ENCODE peak calls at places on chromosomes 6 and 20, in four cellular contexts. One of them, this sample, is unnamed.

GRCh38 chr6:107670792-107671199 is 153.3 kb downstream of the SCML4 start:
- DNase-seq in astrocyte: peak
- DNase-seq in OCI-LY7: peak
- DNase-seq in brain microvascular endothelial cell: peak
- DNase-seq in this sample: peak

GRCh38 chr6:82144852-82145332 is 102.7 kb downstream of the IBTK start:
- DNase-seq in astrocyte: peak
- DNase-seq in OCI-LY7: no peak
- DNase-seq in brain microvascular endothelial cell: peak
- DNase-seq in this sample: peak

GRCh38 chr6:137217801-137218472 is 1.2 kb downstream of the IFNGR1 start:
- DNase-seq in astrocyte: peak
- DNase-seq in OCI-LY7: peak
- DNase-seq in brain microvascular endothelial cell: no peak
- DNase-seq in this sample: peak

GRCh38 chr20:18523066-18523465 is 15.3 kb downstream of the SEC23B start:
- DNase-seq in astrocyte: no peak
- DNase-seq in OCI-LY7: no peak
- DNase-seq in brain microvascular endothelial cell: no peak
- DNase-seq in this sample: no peak

GRCh38 chr20:62104791-62105345 is 17.4 kb upstream of the LSM14B start:
- DNase-seq in astrocyte: no peak
- DNase-seq in OCI-LY7: no peak
- DNase-seq in brain microvascular endothelial cell: no peak
- DNase-seq in this sample: peak

GRCh38 chr6:159969204-159969912 is 476 bp downstream of the IGF2R start:
- DNase-seq in astrocyte: no peak
- DNase-seq in OCI-LY7: peak
- DNase-seq in brain microvascular endothelial cell: no peak
- DNase-seq in this sample: no peak

GRCh38 chr6:45607818-45608217 is 230.1 kb upstream of the SUPT3H start:
- DNase-seq in astrocyte: peak
- DNase-seq in OCI-LY7: no peak
- DNase-seq in brain microvascular endothelial cell: no peak
- DNase-seq in this sample: peak

GRCh38 chr20:38146628-38147027 is 18.4 kb downstream of the TGM2 start:
- DNase-seq in astrocyte: no peak
- DNase-seq in OCI-LY7: no peak
- DNase-seq in brain microvascular endothelial cell: no peak
- DNase-seq in this sample: no peak

GRCh38 chr6:51214442-51214841 is 395.8 kb downstream of the TFAP2B start:
- DNase-seq in astrocyte: no peak
- DNase-seq in OCI-LY7: no peak
- DNase-seq in brain microvascular endothelial cell: no peak
- DNase-seq in this sample: no peak

GRCh38 chr6:169832247-169832948 is 81.0 kb downstream of the ERMARD start:
- DNase-seq in astrocyte: no peak
- DNase-seq in OCI-LY7: no peak
- DNase-seq in brain microvascular endothelial cell: no peak
- DNase-seq in this sample: no peak

GRCh38 chr6:44257753-44258324 is 511 bp upstream of the SLC35B2 start:
- DNase-seq in astrocyte: no peak
- DNase-seq in OCI-LY7: no peak
- DNase-seq in brain microvascular endothelial cell: no peak
- DNase-seq in this sample: no peak

GRCh38 chr6:77217896-77218295 is 245.4 kb downstream of the HTR1B start:
- DNase-seq in astrocyte: no peak
- DNase-seq in OCI-LY7: no peak
- DNase-seq in brain microvascular endothelial cell: no peak
- DNase-seq in this sample: no peak

GRCh38 chr20:20181322-20181721 is 129.0 kb downstream of the CFAP61 start:
- DNase-seq in astrocyte: no peak
- DNase-seq in OCI-LY7: no peak
- DNase-seq in brain microvascular endothelial cell: no peak
- DNase-seq in this sample: no peak

GRCh38 chr20:12928358-12928754 is 80.4 kb upstream of the SPTLC3 start:
- DNase-seq in astrocyte: no peak
- DNase-seq in OCI-LY7: no peak
- DNase-seq in brain microvascular endothelial cell: no peak
- DNase-seq in this sample: no peak

GRCh38 chr20:312067-312466 is 13.3 kb upstream of the SOX12 start:
- DNase-seq in astrocyte: no peak
- DNase-seq in OCI-LY7: no peak
- DNase-seq in brain microvascular endothelial cell: no peak
- DNase-seq in this sample: no peak

GRCh38 chr6:7540595-7540994 is 876 bp upstream of the DSP start:
- DNase-seq in astrocyte: no peak
- DNase-seq in OCI-LY7: no peak
- DNase-seq in brain microvascular endothelial cell: peak
- DNase-seq in this sample: no peak

GRCh38 chr6:11223296-11223695 is 9.2 kb downstream of the NEDD9 start:
- DNase-seq in astrocyte: no peak
- DNase-seq in OCI-LY7: no peak
- DNase-seq in brain microvascular endothelial cell: no peak
- DNase-seq in this sample: no peak

GRCh38 chr20:29874476-29875202 is 1382.8 kb upstream of the DEFB115 start:
- DNase-seq in astrocyte: no peak
- DNase-seq in OCI-LY7: no peak
- DNase-seq in brain microvascular endothelial cell: no peak
- DNase-seq in this sample: no peak

GRCh38 chr6:153312633-153313032 is 181.6 kb upstream of the RGS17 start:
- DNase-seq in astrocyte: peak
- DNase-seq in OCI-LY7: peak
- DNase-seq in brain microvascular endothelial cell: peak
- DNase-seq in this sample: peak

GRCh38 chr6:57262901-57263694 is 41.0 kb upstream of the RAB23 start:
- DNase-seq in astrocyte: peak
- DNase-seq in OCI-LY7: no peak
- DNase-seq in brain microvascular endothelial cell: peak
- DNase-seq in this sample: peak

GRCh38 chr6:57265755-57266221 is 43.7 kb upstream of the RAB23 start:
- DNase-seq in astrocyte: peak
- DNase-seq in OCI-LY7: no peak
- DNase-seq in brain microvascular endothelial cell: peak
- DNase-seq in this sample: peak

GRCh38 chr6:57268294-57268640 is 46.2 kb upstream of the RAB23 start:
- DNase-seq in astrocyte: no peak
- DNase-seq in OCI-LY7: no peak
- DNase-seq in brain microvascular endothelial cell: no peak
- DNase-seq in this sample: no peak

GRCh38 chr6:57262491-57262890 is 40.4 kb upstream of the RAB23 start:
- DNase-seq in astrocyte: no peak
- DNase-seq in OCI-LY7: no peak
- DNase-seq in brain microvascular endothelial cell: no peak
- DNase-seq in this sample: peak

GRCh38 chr6:57267586-57268293 is 45.6 kb upstream of the RAB23 start:
- DNase-seq in astrocyte: peak
- DNase-seq in OCI-LY7: peak
- DNase-seq in brain microvascular endothelial cell: peak
- DNase-seq in this sample: peak
- TF ChIP-seq CTCF in astrocyte: peak
- TF ChIP-seq CTCF in OCI-LY7: peak
- TF ChIP-seq CTCF in brain microvascular endothelial cell: peak
- TF ChIP-seq CTCF in this sample: peak

GRCh38 chr6:165987483-165988305 is 180.0 kb downstream of the TBXT start:
- DNase-seq in astrocyte: peak
- DNase-seq in OCI-LY7: no peak
- DNase-seq in brain microvascular endothelial cell: peak
- DNase-seq in this sample: peak

GRCh38 chr6:165984743-165985142 is 182.9 kb downstream of the TBXT start:
- DNase-seq in astrocyte: no peak
- DNase-seq in OCI-LY7: no peak
- DNase-seq in brain microvascular endothelial cell: no peak
- DNase-seq in this sample: no peak

GRCh38 chr6:165986647-165987482 is 180.8 kb downstream of the TBXT start:
- DNase-seq in astrocyte: peak
- DNase-seq in OCI-LY7: no peak
- DNase-seq in brain microvascular endothelial cell: no peak
- DNase-seq in this sample: peak

GRCh38 chr6:165985281-165985925 is 182.2 kb downstream of the TBXT start:
- DNase-seq in astrocyte: no peak
- DNase-seq in OCI-LY7: no peak
- DNase-seq in brain microvascular endothelial cell: no peak
- DNase-seq in this sample: no peak

GRCh38 chr6:165985926-165986646 is 181.6 kb downstream of the TBXT start:
- DNase-seq in astrocyte: no peak
- DNase-seq in OCI-LY7: no peak
- DNase-seq in brain microvascular endothelial cell: no peak
- DNase-seq in this sample: no peak
- H3K4me3 ChIP-seq in astrocyte: no peak
- H3K4me3 ChIP-seq in OCI-LY7: no peak
- H3K4me3 ChIP-seq in brain microvascular endothelial cell: peak
- H3K4me3 ChIP-seq in this sample: peak

GRCh38 chr6:37696841-37697735 is 595 bp downstream of the MDGA1 start:
- DNase-seq in astrocyte: peak
- DNase-seq in OCI-LY7: no peak
- DNase-seq in brain microvascular endothelial cell: no peak
- DNase-seq in this sample: peak
- TF ChIP-seq CTCF in astrocyte: no peak
- TF ChIP-seq CTCF in OCI-LY7: no peak
- TF ChIP-seq CTCF in brain microvascular endothelial cell: no peak
- TF ChIP-seq CTCF in this sample: no peak

DNA sequence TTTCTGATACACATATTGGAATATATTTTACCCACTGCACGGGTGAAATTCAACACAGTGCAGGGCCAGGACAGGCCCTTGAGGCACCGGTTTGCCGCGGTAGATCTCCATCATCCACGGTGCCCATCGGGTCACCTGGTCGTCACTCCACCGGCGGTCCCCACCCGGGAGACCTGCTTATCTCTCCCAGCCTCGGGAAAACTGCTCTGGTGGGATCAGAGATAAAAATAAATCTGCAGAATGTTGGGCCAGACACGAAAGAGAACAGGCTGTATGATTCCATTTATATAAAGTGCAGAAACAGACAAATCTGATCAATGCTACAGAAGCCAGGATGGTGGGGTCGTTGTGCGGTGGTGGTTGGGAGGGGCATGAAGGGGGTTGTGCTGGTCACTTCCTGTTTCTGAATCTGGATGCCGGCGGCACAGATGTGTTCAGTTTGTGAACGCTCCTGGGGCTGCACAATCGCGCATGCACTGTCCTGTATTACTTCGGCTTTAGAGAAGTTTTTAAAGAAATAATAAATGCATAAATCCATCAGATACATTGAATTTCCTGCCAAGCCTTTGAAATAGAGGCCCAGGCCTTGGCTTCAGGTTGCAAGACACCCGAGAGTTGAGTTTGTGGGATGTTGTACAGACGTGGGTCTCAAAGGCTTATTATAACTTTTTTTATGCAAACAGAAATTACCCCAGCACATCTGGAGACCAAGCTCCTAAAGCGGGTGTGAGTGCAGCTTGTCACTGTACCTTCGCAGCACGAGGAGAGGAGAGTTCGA is 54.3 kb downstream of the ANKRD60 start:
- DNase-seq in astrocyte: no peak
- DNase-seq in OCI-LY7: no peak
- DNase-seq in brain microvascular endothelial cell: no peak
- DNase-seq in this sample: no peak
- H3K4me3 ChIP-seq in astrocyte: no peak
- H3K4me3 ChIP-seq in OCI-LY7: no peak
- H3K4me3 ChIP-seq in brain microvascular endothelial cell: no peak
- H3K4me3 ChIP-seq in this sample: no peak

GRCh38 chr20:25139061-25139705 is 56.3 kb upstream of the ENTPD6 start:
- DNase-seq in astrocyte: no peak
- DNase-seq in OCI-LY7: peak
- DNase-seq in brain microvascular endothelial cell: no peak
- DNase-seq in this sample: no peak
- TF ChIP-seq CTCF in astrocyte: no peak
- TF ChIP-seq CTCF in OCI-LY7: peak
- TF ChIP-seq CTCF in brain microvascular endothelial cell: peak
- TF ChIP-seq CTCF in this sample: no peak

DNA sequence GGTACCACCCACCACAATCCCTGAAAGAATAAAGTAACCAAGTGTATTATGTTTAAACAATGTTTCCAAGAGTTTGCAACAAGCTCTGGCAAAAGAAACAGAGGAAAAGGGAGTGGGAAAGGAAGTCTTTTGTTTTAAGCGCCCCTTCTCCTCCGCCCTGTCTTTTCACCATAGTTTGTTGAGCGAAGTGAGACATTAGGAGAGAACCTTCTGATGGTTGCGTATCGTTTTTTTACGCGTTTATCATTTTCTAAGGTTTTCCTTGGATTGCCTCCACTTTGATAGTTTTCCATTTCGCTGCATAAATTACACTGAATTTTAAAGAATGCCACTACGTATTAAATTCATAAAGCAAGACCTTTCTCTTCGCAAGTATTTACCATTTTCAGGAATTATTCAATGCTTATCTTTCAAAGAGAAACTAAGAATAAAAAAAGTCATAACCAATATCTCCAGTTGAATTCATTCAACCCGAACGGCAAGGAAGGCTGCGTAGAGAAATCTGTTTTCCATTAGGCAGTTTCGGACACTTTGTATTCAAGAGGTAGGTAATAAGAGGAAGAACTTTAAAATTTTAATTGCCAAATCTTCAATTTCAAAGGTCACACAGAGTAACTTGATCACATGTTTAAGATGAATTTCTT is 926 bp upstream of the EPHA7 start:
- DNase-seq in astrocyte: no peak
- DNase-seq in OCI-LY7: no peak
- DNase-seq in brain microvascular endothelial cell: no peak
- DNase-seq in this sample: no peak
- H3K4me3 ChIP-seq in astrocyte: peak
- H3K4me3 ChIP-seq in OCI-LY7: no peak
- H3K4me3 ChIP-seq in brain microvascular endothelial cell: peak
- H3K4me3 ChIP-seq in this sample: peak

This sample was measured in fibroblast of the aortic adventitia.